ENCODE peak calls at places on chromosomes 11 and 22, in five cellular contexts. I, X, F, G and D are unnamed samples.

GRCh38 chr11:933002-933820 is 7.5 kb downstream of the AP2A2 start:
- DNase-seq in I (no peak), G (no peak), F (peak; percentile 64), X (no peak), D (no peak)

GRCh38 chr22:27879923-27880322 is 39.1 kb downstream of the PITPNB start:
- DNase-seq in F (peak; percentile 58), X (peak; percentile 50), I (peak; percentile 29), G (no peak), D (peak; percentile 54)

GRCh38 chr22:38862375-38863329 is 9.4 kb downstream of the CBX6 start:
- DNase-seq in F (peak; percentile 63), G (no peak), I (no peak), X (no peak), D (peak; percentile 77)

GRCh38 chr11:59560702-59561469 is 49.5 kb downstream of the OR4D9 start:
- DNase-seq in X (peak; percentile 90), I (peak; percentile 83), G (peak; percentile 74), F (peak; percentile 79), D (peak; percentile 80)

GRCh38 chr22:32644252-32645100 is 157.0 kb upstream of the TIMP3 start:
- DNase-seq in F (peak; percentile 14), X (no peak), I (no peak), G (no peak), D (no peak)

GRCh38 chr22:26589367-26589844 is 526 bp downstream of the TPST2 start:
- DNase-seq in F (no peak), G (peak; percentile 17), X (peak; percentile 38), I (peak; percentile 14), D (no peak)

GRCh38 chr11:110565344-110565684 is 135.6 kb downstream of the FDX1 start:
- DNase-seq in I (peak; percentile 27), X (peak; percentile 56), F (peak; percentile 44), G (no peak), D (no peak)

GRCh38 chr11:58067685-58068084 is 36.9 kb downstream of the OR6Q1 start:
- DNase-seq in X (no peak), I (no peak), F (no peak), G (no peak), D (no peak)

GRCh38 chr11:88538088-88538487 is 200.6 kb upstream of the CTSC start:
- DNase-seq in X (no peak), I (no peak), G (no peak), F (peak; percentile 68), D (no peak)